ENCODE peak calls at places on chromosome 17, in nine cellular contexts. L is activated CD4-positive, alpha-beta memory T cell treated with anti-CD3 and anti-CD28 coated beads, Interleukin-2, amount 10 ng/mL, durations not matched to agents 7 days and 5 days; J is NT2/D1; R is neural crest cell; W is CD8-positive, alpha-beta T cell; C is SJSA1; A is progenitor cell of endocrine pancreas; X is non-pigmented ciliary epithelial cell; F is stimulated activated CD4-positive, alpha-beta T cell treated with anti-CD3 and anti-CD28 coated beads, TNF-alpha, amount 100 ng/mL, for 24 hours. N is an unnamed sample.

GRCh38 chr17:58117382-58117781 is 30.8 kb upstream of the OR4D1 start:
- DNase-seq in A (no peak), C (no peak), R (no peak), J (no peak), F (no peak), L (no peak), W (no peak), X (no peak), N (no peak)

GRCh38 chr17:76004750-76005262 is 4.2 kb downstream of the CDK3 start:
- DNase-seq in J (no peak), A (no peak), L (no peak), C (no peak), R (no peak), W (no peak), F (no peak), X (no peak), N (no peak)

GRCh38 chr17:9269350-9270035 is 248.2 kb downstream of the NTN1 start:
- DNase-seq in X (no peak), A (no peak), F (no peak), C (no peak), J (no peak), W (no peak), L (no peak), R (no peak), N (no peak)

GRCh38 chr17:73091770-73092517 is 544 bp downstream of the SLC39A11 start:
- DNase-seq in L (no peak), W (no peak), F (no peak), J (peak; percentile 8), A (no peak), R (no peak), X (no peak), C (no peak), N (no peak)

GRCh38 chr17:64777413-64778101 is 115.5 kb upstream of the SMURF2 start:
- DNase-seq in L (no peak), J (no peak), X (no peak), F (no peak), C (peak; percentile 19), R (no peak), A (no peak), W (no peak), N (no peak)

GRCh38 chr17:40605301-40605700 is 40.0 kb upstream of the CCR7 start:
- DNase-seq in C (no peak), A (no peak), R (no peak), L (peak; percentile 67), F (peak; percentile 67), X (no peak), J (no peak), W (peak; percentile 67), N (no peak)

GRCh38 chr17:48103379-48103715 is 2.1 kb upstream of the CBX1 start:
- DNase-seq in C (no peak), J (no peak), X (no peak), R (no peak), A (no peak), L (no peak), W (no peak), F (no peak), N (no peak)

GRCh38 chr17:29709861-29710849 is 87.4 kb upstream of the CORO6 start:
- DNase-seq in W (no peak), R (no peak), F (no peak), L (no peak), J (no peak), C (no peak), A (no peak), X (no peak), N (no peak)

GRCh38 chr17:59400858-59401257 is 69.4 kb downstream of the YPEL2 start:
- DNase-seq in A (no peak), L (no peak), F (no peak), W (no peak), C (no peak), R (no peak), X (no peak), J (no peak), N (no peak)

GRCh38 chr17:50577451-50577954 is 17.0 kb downstream of the CACNA1G start:
- DNase-seq in J (no peak), L (no peak), F (no peak), C (no peak), A (no peak), W (no peak), X (no peak), R (no peak), N (no peak)

GRCh38 chr17:64992325-64992802 is 64.2 kb downstream of the GNA13 start:
- DNase-seq in L (no peak), W (no peak), F (no peak), R (no peak), J (no peak), A (no peak), C (peak; percentile 87), X (no peak), N (no peak)

GRCh38 chr17:64426584-64426983 is 22.3 kb upstream of the MILR1 start:
- DNase-seq in C (no peak), X (no peak), L (no peak), F (no peak), J (no peak), A (no peak), W (no peak), R (no peak), N (no peak)